ENCODE peak calls at places on chromosomes 2 and 18, in five cellular contexts. L is adrenal gland, R is upper lobe of right lung, D is cardiac fibroblast, S is kidney epithelial cell. N is an unnamed sample.

GRCh38 chr18:36327352-36328316 is 30.1 kb downstream of the FHOD3 start:
- DNase-seq in L (no peak), R (no peak), D (no peak), S (no peak), N (no peak)

GRCh38 chr2:135893374-135893794 is 17.1 kb upstream of the MCM6 start:
- DNase-seq in L (no peak), R (no peak), D (no peak), S (no peak), N (no peak)

GRCh38 chr2:118710481-118710880 is 137.0 kb downstream of the EN1 start:
- DNase-seq in L (no peak), R (no peak), D (no peak), S (no peak), N (no peak)

GRCh38 chr2:150620860-150621259 is 133.4 kb upstream of the RND3 start:
- DNase-seq in L (peak; percentile 32), R (no peak), D (peak; percentile 40), S (no peak), N (no peak)

GRCh38 chr2:184695-185094 is 79.1 kb downstream of the SH3YL1 start:
- DNase-seq in L (no peak), R (no peak), D (no peak), S (no peak), N (no peak)

GRCh38 chr2:34031097-34031496 is 432.0 kb upstream of the FAM98A start:
- DNase-seq in L (no peak), R (no peak), D (no peak), S (no peak), N (no peak)

GRCh38 chr2:237434916-237435315 is 21.0 kb upstream of the COL6A3 start:
- DNase-seq in L (no peak), R (no peak), D (peak; percentile 81), S (no peak), N (peak; percentile 40)

GRCh38 chr2:236928353-236929153 is 157.1 kb upstream of the COPS8 start:
- DNase-seq in L (no peak), R (no peak), D (no peak), S (no peak), N (no peak)

GRCh38 chr18:62759704-62760402 is 44.5 kb downstream of the PHLPP1 start:
- DNase-seq in L (no peak), R (no peak), D (peak; percentile 24), S (no peak), N (no peak)

GRCh38 chr18:59308201-59309014 is 10.0 kb downstream of the CPLX4 start:
- DNase-seq in L (peak; percentile 76), R (peak; percentile 88), D (peak; percentile 71), S (no peak), N (no peak)

GRCh38 chr2:195613922-195614321 is 43.1 kb upstream of the SLC39A10 start:
- DNase-seq in L (peak; percentile 33), R (no peak), D (peak; percentile 61), S (peak; percentile 92), N (peak; percentile 85)

GRCh38 chr2:55581875-55582547 is 35.4 kb downstream of the PPP4R3B start:
- DNase-seq in L (peak; percentile 72), R (no peak), D (peak; percentile 16), S (no peak), N (no peak)

GRCh38 chr2:207252979-207253640 is 87.4 kb upstream of the KLF7 start:
- DNase-seq in L (peak; percentile 31), R (no peak), D (no peak), S (no peak), N (no peak)

GRCh38 chr2:21078296-21078695 is 34.4 kb upstream of the APOB start:
- DNase-seq in L (no peak), R (no peak), D (no peak), S (no peak), N (no peak)

GRCh38 chr2:7598402-7598801 is 681.2 kb downstream of the RNF144A start:
- DNase-seq in L (no peak), R (no peak), D (no peak), S (no peak), N (no peak)

GRCh38 chr18:13003466-13003896 is 12.3 kb downstream of the CEP192 start:
- DNase-seq in L (peak; percentile 43), R (no peak), D (peak; percentile 83), S (peak; percentile 21), N (no peak)
- TF ChIP-seq CTCF in L (peak; percentile 23), R (peak; percentile 30), D (peak; percentile 52), S (peak; percentile 41), N (peak; percentile 60)

GRCh38 chr2:101253713-101254085 is 1.0 kb downstream of the CNOT11 start:
- DNase-seq in L (no peak), R (no peak), D (no peak), S (no peak), N (no peak)
- H3K4me3 ChIP-seq in L (peak overlapping the region; percentile 94), R (peak overlapping the region; percentile 99), D (peak overlapping the region; percentile 97), S (peak overlapping the region; percentile 82), N (peak overlapping the region; percentile 93)

GRCh38 chr2:174344716-174345472 is 10.1 kb downstream of the SP9 start:
- DNase-seq in L (no peak), R (no peak), D (peak; percentile 45), S (no peak), N (no peak)
- TF ChIP-seq CTCF in L (peak; percentile 30), R (peak; percentile 33), D (peak; percentile 31), S (no peak), N (peak; percentile 9)

GRCh38 chr2:98759338-98759737 is 28.4 kb upstream of the MGAT4A start:
- DNase-seq in L (no peak), R (no peak), D (no peak), S (no peak), N (no peak)

GRCh38 chr2:98761909-98762308 is 31.0 kb upstream of the MGAT4A start:
- DNase-seq in L (no peak), R (no peak), D (no peak), S (no peak), N (no peak)

GRCh38 chr2:98759827-98760625 is 29.1 kb upstream of the MGAT4A start:
- DNase-seq in L (no peak), R (no peak), D (no peak), S (no peak), N (no peak)

GRCh38 chr2:98761267-98761781 is 30.4 kb upstream of the MGAT4A start:
- DNase-seq in L (no peak), R (no peak), D (no peak), S (no peak), N (no peak)

GRCh38 chr2:98757904-98758421 is 27.0 kb upstream of the MGAT4A start:
- DNase-seq in L (peak; percentile 50), R (peak; percentile 79), D (peak; percentile 93), S (peak; percentile 75), N (peak; percentile 7)
- H3K4me3 ChIP-seq in L (no peak overlapping the region), R (no peak overlapping the region), D (no peak overlapping the region), S (no peak overlapping the region), N (no peak overlapping the region)